ENCODE peak calls at places on chromosomes 12 and 14, in eight cellular contexts. N is tibial artery; X is CD8-positive, alpha-beta T cell; A is endothelial cell of umbilical vein; B is CD8-positive, alpha-beta memory T cell; W is GM12878; L is naive thymus-derived CD4-positive, alpha-beta T cell; R is CD4-positive, alpha-beta memory T cell. D is an unnamed sample. For H3K4me1, the result is how much of the 10 kb centered on the place peaks cover.

GRCh38 chr12:6768385-6769002 is 2.3 kb downstream of the PTMS start:
- DNase-seq in N (no peak), X (no peak), A (peak), B (no peak), W (no peak), L (no peak), R (no peak), D (no peak)

GRCh38 chr12:777550-778047 is 25.2 kb downstream of the WNK1 start:
- DNase-seq in N (no peak), X (no peak), A (no peak), B (no peak), W (no peak), L (no peak), R (no peak), D (no peak)

GRCh38 chr12:48936379-48936979 is 11.2 kb upstream of the FKBP11 start:
- DNase-seq in N (peak), X (peak), A (peak), B (peak), W (no peak), L (peak), R (peak), D (peak)

GRCh38 chr14:75578786-75579781 is 664 bp downstream of the FLVCR2 start:
- DNase-seq in N (peak), X (no peak), A (peak), B (no peak), W (no peak), L (no peak), R (no peak), D (no peak)

GRCh38 chr12:39804479-39805241 is 185.1 kb upstream of the ABCD2 start:
- DNase-seq in N (no peak), X (no peak), A (no peak), B (no peak), W (no peak), L (no peak), R (no peak), D (no peak)

GRCh38 chr12:57889541-57889989 is 43.0 kb upstream of the CTDSP2 start:
- DNase-seq in N (peak), X (no peak), A (peak), B (no peak), W (no peak), L (no peak), R (no peak), D (peak)

GRCh38 chr12:54300732-54301427 is at the start of gene NFE2:
- DNase-seq in N (peak), X (peak), A (no peak), B (no peak), W (no peak), L (no peak), R (no peak), D (peak)

GRCh38 chr12:43776498-43776897 is 17.7 kb downstream of the IRAK4 start:
- DNase-seq in N (no peak), X (no peak), A (peak), B (peak), W (no peak), L (peak), R (peak), D (no peak)

GRCh38 chr14:22552827-22553076 is 36.3 kb downstream of the DAD1 start:
- DNase-seq in N (no peak), X (no peak), A (no peak), B (peak), W (no peak), L (no peak), R (no peak), D (no peak)

GRCh38 chr14:22551597-22551982 is 37.4 kb downstream of the DAD1 start:
- DNase-seq in N (no peak), X (no peak), A (no peak), B (peak), W (no peak), L (no peak), R (no peak), D (no peak)

GRCh38 chr14:22553445-22553844 is 35.6 kb downstream of the DAD1 start:
- DNase-seq in N (no peak), X (no peak), A (no peak), B (no peak), W (no peak), L (no peak), R (no peak), D (no peak)

GRCh38 chr14:22549981-22550670 is 38.9 kb downstream of the DAD1 start:
- DNase-seq in N (no peak), X (peak), A (peak), B (peak), W (peak), L (peak), R (peak), D (no peak)

GRCh38 chr14:22552001-22552826 is 36.8 kb downstream of the DAD1 start:
- DNase-seq in N (no peak), X (no peak), A (no peak), B (peak), W (no peak), L (no peak), R (no peak), D (no peak)
- H3K4me1 ChIP-seq in N (under half), X (half or more), A (under half), B (half or more), W (half or more), L (half or more), R (half or more), D (under half)

GRCh38 chr12:11743333-11743732 is 93.9 kb downstream of the ETV6 start:
- DNase-seq in N (no peak), X (no peak), A (no peak), B (no peak), W (no peak), L (no peak), R (no peak), D (no peak)
- H3K4me1 ChIP-seq in N (half or more), X (under half), A (under half), B (under half), W (half or more), L (under half), R (under half), D (under half)

GRCh38 chr14:68590233-68590535 is 202.7 kb downstream of the ZFP36L1 start:
- DNase-seq in N (no peak), X (no peak), A (no peak), B (no peak), W (no peak), L (no peak), R (no peak), D (no peak)

GRCh38 chr14:68594737-68595380 is 198.0 kb downstream of the ZFP36L1 start:
- DNase-seq in N (no peak), X (no peak), A (no peak), B (no peak), W (no peak), L (no peak), R (no peak), D (peak)

GRCh38 chr14:68593806-68594536 is 198.9 kb downstream of the ZFP36L1 start:
- DNase-seq in N (no peak), X (no peak), A (no peak), B (no peak), W (no peak), L (no peak), R (no peak), D (no peak)

GRCh38 chr14:68591786-68592185 is 201.1 kb downstream of the ZFP36L1 start:
- DNase-seq in N (no peak), X (no peak), A (no peak), B (no peak), W (no peak), L (no peak), R (no peak), D (no peak)

GRCh38 chr14:68592948-68593347 is 199.9 kb downstream of the ZFP36L1 start:
- DNase-seq in N (no peak), X (no peak), A (no peak), B (no peak), W (no peak), L (no peak), R (no peak), D (no peak)
- H3K4me1 ChIP-seq in N (under half), X (under half), A (under half), B (under half), W (under half), L (under half), R (under half), D (under half)

DNA sequence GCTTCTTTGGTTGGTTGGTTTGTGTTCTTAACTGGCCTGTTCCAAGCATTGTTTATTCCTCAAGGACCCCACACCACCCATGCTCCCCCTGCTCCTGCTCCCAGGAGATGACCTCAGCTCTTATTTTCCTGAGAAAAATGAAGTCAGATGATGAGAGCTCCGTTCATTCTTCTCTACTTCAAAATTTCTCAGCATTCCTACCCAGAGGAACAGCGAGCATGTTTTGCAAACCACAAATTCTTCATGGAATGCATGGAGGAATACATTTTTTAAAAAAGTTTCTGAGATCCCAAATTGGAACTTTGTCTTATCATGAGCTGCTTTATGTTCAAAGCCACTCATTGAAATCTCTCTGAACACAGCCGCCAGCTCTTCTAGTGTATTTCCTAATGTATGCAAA is 44.9 kb downstream of the SYNE2 start:
- DNase-seq in N (no peak), X (no peak), A (no peak), B (no peak), W (no peak), L (no peak), R (no peak), D (no peak)
- H3K4me1 ChIP-seq in N (half or more), X (under half), A (under half), B (under half), W (under half), L (under half), R (under half), D (under half)

DNA sequence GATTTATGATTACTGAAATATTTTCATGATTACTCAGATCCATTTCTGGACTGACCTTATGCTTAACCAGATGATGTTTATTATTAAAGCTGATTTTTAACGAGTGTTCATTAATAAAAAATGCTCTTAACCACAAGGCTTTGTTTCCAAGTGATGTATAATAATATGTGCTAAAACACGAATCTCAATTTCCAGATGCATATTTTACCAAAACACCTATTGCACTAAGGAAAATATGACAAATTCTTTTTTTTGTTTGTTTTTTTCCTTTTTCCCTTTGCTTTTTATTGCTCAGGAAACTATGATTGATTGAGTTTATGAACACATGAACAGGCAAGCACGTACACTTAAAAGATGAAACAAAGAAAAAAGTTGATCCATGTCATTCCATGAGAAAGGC is 16.9 kb upstream of the DUSP6 start:
- DNase-seq in N (no peak), X (no peak), A (peak), B (no peak), W (no peak), L (no peak), R (no peak), D (no peak)
- H3K4me1 ChIP-seq in N (under half), X (under half), A (half or more), B (under half), W (under half), L (under half), R (under half), D (under half)

DNA sequence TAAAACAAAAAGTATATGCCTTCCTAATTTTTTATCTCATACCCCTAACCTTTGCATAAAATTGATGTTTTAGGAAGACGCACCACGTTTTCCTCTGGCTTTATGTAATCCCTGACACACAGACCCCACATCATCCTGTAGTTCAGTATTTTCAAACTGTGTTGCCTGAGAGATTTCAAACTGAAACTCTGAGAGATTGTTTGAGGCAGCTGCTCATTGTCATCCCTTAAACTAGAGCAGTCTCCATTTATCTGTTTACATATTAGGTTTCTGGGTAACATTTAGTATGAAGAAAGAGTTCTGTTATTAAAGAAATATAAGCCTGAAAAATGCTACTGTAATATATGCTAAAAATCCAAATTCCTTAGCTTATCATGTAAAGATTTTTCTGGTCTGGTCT is 24.3 kb downstream of the MNAT1 start:
- DNase-seq in N (no peak), X (no peak), A (no peak), B (no peak), W (no peak), L (no peak), R (no peak), D (no peak)
- H3K4me1 ChIP-seq in N (under half), X (under half), A (under half), B (under half), W (under half), L (under half), R (under half), D (under half)

DNA sequence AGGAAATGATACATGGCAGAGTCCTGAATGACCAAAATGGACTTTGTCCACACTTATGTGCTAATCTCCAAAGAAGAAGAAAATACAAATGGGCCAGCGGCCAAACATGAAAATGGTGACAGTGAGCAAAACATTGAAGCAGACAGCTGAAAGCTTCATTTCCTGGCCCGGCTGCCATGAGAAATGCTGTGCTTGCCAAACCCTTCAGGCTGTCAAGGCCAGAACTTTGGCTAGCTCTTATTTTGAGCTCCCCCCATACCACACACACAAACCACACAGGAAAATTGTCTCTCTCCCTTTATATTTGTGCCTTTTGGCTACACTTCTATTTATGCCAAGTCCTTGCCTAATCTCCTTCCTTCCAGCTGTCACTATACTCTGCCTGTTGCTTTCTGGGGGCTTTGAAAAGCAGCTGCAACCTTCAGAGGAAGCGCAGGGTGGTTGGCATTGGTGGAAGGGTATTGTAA is 323.8 kb downstream of the RAD51B start:
- DNase-seq in N (peak), X (no peak), A (peak), B (no peak), W (no peak), L (no peak), R (no peak), D (peak)
- H3K4me1 ChIP-seq in N (half or more), X (under half), A (under half), B (under half), W (under half), L (under half), R (under half), D (under half)

DNA sequence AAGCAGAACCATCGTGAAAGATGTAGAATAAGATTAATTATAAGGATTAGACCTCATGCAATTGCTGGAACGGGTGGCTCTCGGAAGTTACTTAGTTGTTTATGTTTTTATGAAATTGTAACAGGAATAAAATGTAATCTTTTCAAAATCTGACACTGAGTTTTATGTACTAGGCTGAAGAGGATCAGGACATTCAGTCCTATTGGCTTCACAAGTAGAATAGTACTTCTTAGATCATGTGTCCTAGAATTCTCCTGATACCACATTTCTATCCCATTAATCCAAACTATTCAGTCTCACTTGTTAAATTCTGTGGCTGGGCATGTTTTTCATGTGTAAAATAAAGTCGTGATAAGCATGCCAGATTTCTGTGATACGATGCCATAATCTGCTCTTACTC is 423.5 kb upstream of the OR4E1 start:
- DNase-seq in N (no peak), X (no peak), A (no peak), B (no peak), W (no peak), L (no peak), R (no peak), D (no peak)
- H3K4me1 ChIP-seq in N (under half), X (under half), A (under half), B (under half), W (under half), L (under half), R (half or more), D (under half)